ENCODE peak calls at places on chromosomes 3 and 15, in ten cellular contexts. E, B, U, C, Z, Q, X, G, M and N are unnamed samples.

GRCh38 chr3:31695280-31696008 is 162.7 kb downstream of the STT3B start:
- DNase-seq in E (no peak), B (peak; percentile 9), U (no peak), C (no peak), Z (no peak), Q (no peak), X (peak; percentile 45), G (no peak), M (no peak), N (no peak)

GRCh38 chr3:149215474-149215873 is 6.2 kb downstream of the CP start:
- DNase-seq in E (peak; percentile 52), B (no peak), U (no peak), C (no peak), Z (no peak), Q (no peak), X (no peak), G (no peak), M (no peak), N (no peak)

GRCh38 chr3:119145128-119145499 is 851 bp upstream of the TEX55 start:
- DNase-seq in E (no peak), B (no peak), U (no peak), C (no peak), Z (no peak), Q (no peak), X (no peak), G (no peak), M (no peak), N (no peak)

GRCh38 chr3:186760141-186760813 is 23.1 kb upstream of the EIF4A2 start:
- DNase-seq in E (no peak), B (peak; percentile 58), U (no peak), C (no peak), Z (no peak), Q (no peak), X (no peak), G (peak; percentile 73), M (no peak), N (no peak)

GRCh38 chr3:103393395-103394186 is 958.8 kb downstream of the ZPLD1 start:
- DNase-seq in E (no peak), B (no peak), U (no peak), C (no peak), Z (no peak), Q (no peak), X (no peak), G (no peak), M (no peak), N (no peak)

GRCh38 chr3:129184396-129184656 is 630 bp upstream of the CNBP start:
- DNase-seq in E (no peak), B (peak; percentile 28), U (no peak), C (peak; percentile 47), Z (no peak), Q (no peak), X (no peak), G (peak; percentile 35), M (no peak), N (no peak)

GRCh38 chr3:66136597-66136996 is 84.2 kb upstream of the SLC25A26 start:
- DNase-seq in E (no peak), B (no peak), U (no peak), C (no peak), Z (no peak), Q (no peak), X (no peak), G (no peak), M (no peak), N (no peak)

GRCh38 chr3:65968996-65969395 is 69.7 kb downstream of the MAGI1 start:
- DNase-seq in E (no peak), B (no peak), U (no peak), C (no peak), Z (no peak), Q (no peak), X (no peak), G (no peak), M (no peak), N (no peak)

GRCh38 chr3:153160451-153161137 is 1.4 kb upstream of the RAP2B start:
- DNase-seq in E (peak; percentile 27), B (peak; percentile 90), U (peak; percentile 86), C (peak; percentile 54), Z (peak; percentile 43), Q (no peak), X (peak; percentile 80), G (peak; percentile 86), M (peak; percentile 54), N (no peak)

GRCh38 chr3:124032351-124032880 is 40.5 kb upstream of the ROPN1 start:
- DNase-seq in E (peak; percentile 71), B (no peak), U (no peak), C (peak; percentile 16), Z (peak; percentile 24), Q (no peak), X (no peak), G (peak; percentile 28), M (no peak), N (no peak)

GRCh38 chr15:70566047-70566835 is 197.1 kb downstream of the UACA start:
- DNase-seq in E (no peak), B (no peak), U (no peak), C (no peak), Z (no peak), Q (no peak), X (no peak), G (no peak), M (no peak), N (no peak)

GRCh38 chr3:40663296-40663695 is 138.5 kb downstream of the ZNF621 start:
- DNase-seq in E (no peak), B (no peak), U (no peak), C (no peak), Z (no peak), Q (no peak), X (no peak), G (no peak), M (no peak), N (no peak)

GRCh38 chr3:22012471-22012870 is 261.5 kb upstream of the ZNF385D start:
- DNase-seq in E (no peak), B (no peak), U (no peak), C (no peak), Z (no peak), Q (no peak), X (no peak), G (no peak), M (no peak), N (no peak)

GRCh38 chr3:9342696-9343095 is 20.2 kb upstream of the THUMPD3 start:
- DNase-seq in E (no peak), B (no peak), U (no peak), C (no peak), Z (no peak), Q (no peak), X (no peak), G (no peak), M (no peak), N (no peak)

GRCh38 chr3:151265866-151266265 is 12.5 kb downstream of the P2RY14 start:
- DNase-seq in E (peak; percentile 27), B (no peak), U (peak; percentile 53), C (no peak), Z (no peak), Q (no peak), X (peak; percentile 26), G (no peak), M (no peak), N (no peak)

GRCh38 chr3:31880020-31880419 is 101.0 kb downstream of the OSBPL10 start:
- DNase-seq in E (no peak), B (peak; percentile 18), U (peak; percentile 3), C (no peak), Z (no peak), Q (no peak), X (no peak), G (no peak), M (no peak), N (no peak)

GRCh38 chr3:196238612-196239190 is 22.4 kb downstream of the SLC51A start:
- DNase-seq in E (no peak), B (no peak), U (no peak), C (no peak), Z (no peak), Q (no peak), X (no peak), G (no peak), M (no peak), N (no peak)

GRCh38 chr3:17307482-17307881 is 422.7 kb downstream of the PLCL2 start:
- DNase-seq in E (no peak), B (no peak), U (no peak), C (no peak), Z (no peak), Q (no peak), X (no peak), G (peak; percentile 11), M (no peak), N (no peak)

GRCh38 chr3:44795197-44795596 is 33.6 kb downstream of the KIF15 start:
- DNase-seq in E (no peak), B (no peak), U (no peak), C (no peak), Z (no peak), Q (no peak), X (no peak), G (no peak), M (no peak), N (no peak)

GRCh38 chr3:105744202-105744601 is 124.6 kb downstream of the CBLB start:
- DNase-seq in E (no peak), B (no peak), U (no peak), C (no peak), Z (no peak), Q (no peak), X (no peak), G (no peak), M (no peak), N (no peak)

GRCh38 chr3:60948488-60948887 is 302.8 kb downstream of the FHIT start:
- DNase-seq in E (no peak), B (no peak), U (no peak), C (no peak), Z (no peak), Q (no peak), X (no peak), G (peak; percentile 11), M (no peak), N (no peak)

GRCh38 chr15:83565553-83566159 is 88.3 kb upstream of the ADAMTSL3 start:
- DNase-seq in E (no peak), B (peak; percentile 34), U (no peak), C (peak; percentile 44), Z (no peak), Q (no peak), X (peak; percentile 39), G (peak; percentile 41), M (no peak), N (no peak)